ENCODE peak calls at places on chromosomes 3 and 15, in ten cellular contexts. C is transverse colon, I is breast epithelium, P is K562, R is esophagus muscularis mucosa, S is HepG2, A is stomach, N is H1, J is sigmoid colon, O is HCT116. K is an unnamed sample.

GRCh38 chr15:60531811-60532210 is 52.9 kb upstream of the ICE2 start:
- DNase-seq in A (no peak), I (no peak), S (no peak), J (no peak), R (no peak), C (no peak), O (no peak), P (no peak), N (no peak), K (no peak)

GRCh38 chr3:105944721-105945120 is 75.9 kb upstream of the CBLB start:
- DNase-seq in R (no peak), N (no peak), I (no peak), A (no peak), J (no peak), O (no peak), C (no peak), S (peak; percentile 4), P (no peak), K (no peak)

GRCh38 chr15:89382288-89382687 is 47.7 kb upstream of the POLG start:
- DNase-seq in J (no peak), I (no peak), S (no peak), R (no peak), O (no peak), A (no peak), P (no peak), N (no peak), C (no peak), K (no peak)

GRCh38 chr3:169558371-169558770 is 105.1 kb downstream of the MECOM start:
- DNase-seq in O (no peak), A (no peak), N (no peak), I (no peak), S (no peak), C (no peak), J (no peak), P (no peak), R (no peak), K (no peak)

GRCh38 chr15:58641660-58642059 is 107.8 kb downstream of the ADAM10 start:
- DNase-seq in I (no peak), C (no peak), O (no peak), S (no peak), J (no peak), A (no peak), P (no peak), R (no peak), N (no peak), K (no peak)

GRCh38 chr3:121998030-121998580 is 23.9 kb downstream of the ILDR1 start:
- DNase-seq in S (no peak), N (no peak), P (no peak), J (no peak), O (no peak), C (no peak), I (no peak), A (no peak), R (peak; percentile 50), K (no peak)

GRCh38 chr15:61997786-61998185 is 62.5 kb downstream of the VPS13C start:
- DNase-seq in N (no peak), P (no peak), A (no peak), O (no peak), J (no peak), S (no peak), R (no peak), C (no peak), I (no peak), K (no peak)

GRCh38 chr15:83892498-83892897 is 238.6 kb downstream of the ADAMTSL3 start:
- DNase-seq in J (no peak), P (no peak), N (no peak), C (no peak), S (no peak), R (no peak), A (no peak), O (no peak), I (no peak), K (no peak)

GRCh38 chr3:40187945-40188344 is 121.6 kb upstream of the EIF1B start:
- DNase-seq in O (no peak), P (no peak), A (no peak), N (peak; percentile 7), S (no peak), R (no peak), C (no peak), J (no peak), I (no peak), K (peak; percentile 15)

GRCh38 chr15:62899090-62899493 is 143.5 kb upstream of the TPM1 start:
- DNase-seq in J (peak; percentile 93), P (no peak), R (no peak), A (no peak), C (peak; percentile 55), O (no peak), S (peak; percentile 33), I (no peak), N (no peak), K (no peak)

GRCh38 chr15:75672646-75673425 is 25.1 kb downstream of the SNX33 start:
- DNase-seq in I (no peak), J (peak; percentile 87), O (no peak), A (peak; percentile 62), S (no peak), C (no peak), P (no peak), R (no peak), N (no peak), K (no peak)

GRCh38 chr3:101842245-101842934 is 6.9 kb upstream of the NFKBIZ start:
- DNase-seq in J (no peak), P (no peak), A (no peak), S (no peak), O (no peak), C (no peak), I (no peak), N (peak; percentile 52), R (no peak), K (no peak)

GRCh38 chr3:128321418-128321817 is 145.3 kb downstream of the DNAJB8 start:
- DNase-seq in P (no peak), O (no peak), C (no peak), N (no peak), A (peak; percentile 10), J (peak; percentile 21), S (no peak), R (no peak), I (no peak), K (no peak)

GRCh38 chr3:56025316-56025715 is 443.0 kb downstream of the ERC2 start:
- DNase-seq in C (no peak), R (no peak), O (no peak), I (no peak), J (no peak), N (no peak), S (no peak), A (peak; percentile 31), P (no peak), K (no peak)

GRCh38 chr3:122745365-122746021 is 48.1 kb downstream of the HSPBAP1 start:
- DNase-seq in C (no peak), S (no peak), N (no peak), O (no peak), A (no peak), R (no peak), P (no peak), I (no peak), J (no peak), K (no peak)

GRCh38 chr3:169772530-169772950 is 656 bp upstream of the MYNN start:
- DNase-seq in P (peak; percentile 27), O (peak; percentile 75), N (no peak), J (peak; percentile 91), A (peak; percentile 76), I (peak; percentile 67), S (peak; percentile 78), C (peak; percentile 78), R (peak; percentile 93), K (no peak)

GRCh38 chr3:36648241-36649034 is 115.9 kb downstream of the DCLK3 start:
- DNase-seq in I (no peak), R (no peak), N (no peak), O (peak; percentile 6), J (no peak), C (no peak), A (no peak), S (no peak), P (no peak), K (no peak)
- TF ChIP-seq POLR2AphosphoS5 in I (no peak), R (no peak), N (no peak), O (no peak), J (no peak), C (no peak), A (no peak), S (no peak), P (no peak), K (no peak)

DNA sequence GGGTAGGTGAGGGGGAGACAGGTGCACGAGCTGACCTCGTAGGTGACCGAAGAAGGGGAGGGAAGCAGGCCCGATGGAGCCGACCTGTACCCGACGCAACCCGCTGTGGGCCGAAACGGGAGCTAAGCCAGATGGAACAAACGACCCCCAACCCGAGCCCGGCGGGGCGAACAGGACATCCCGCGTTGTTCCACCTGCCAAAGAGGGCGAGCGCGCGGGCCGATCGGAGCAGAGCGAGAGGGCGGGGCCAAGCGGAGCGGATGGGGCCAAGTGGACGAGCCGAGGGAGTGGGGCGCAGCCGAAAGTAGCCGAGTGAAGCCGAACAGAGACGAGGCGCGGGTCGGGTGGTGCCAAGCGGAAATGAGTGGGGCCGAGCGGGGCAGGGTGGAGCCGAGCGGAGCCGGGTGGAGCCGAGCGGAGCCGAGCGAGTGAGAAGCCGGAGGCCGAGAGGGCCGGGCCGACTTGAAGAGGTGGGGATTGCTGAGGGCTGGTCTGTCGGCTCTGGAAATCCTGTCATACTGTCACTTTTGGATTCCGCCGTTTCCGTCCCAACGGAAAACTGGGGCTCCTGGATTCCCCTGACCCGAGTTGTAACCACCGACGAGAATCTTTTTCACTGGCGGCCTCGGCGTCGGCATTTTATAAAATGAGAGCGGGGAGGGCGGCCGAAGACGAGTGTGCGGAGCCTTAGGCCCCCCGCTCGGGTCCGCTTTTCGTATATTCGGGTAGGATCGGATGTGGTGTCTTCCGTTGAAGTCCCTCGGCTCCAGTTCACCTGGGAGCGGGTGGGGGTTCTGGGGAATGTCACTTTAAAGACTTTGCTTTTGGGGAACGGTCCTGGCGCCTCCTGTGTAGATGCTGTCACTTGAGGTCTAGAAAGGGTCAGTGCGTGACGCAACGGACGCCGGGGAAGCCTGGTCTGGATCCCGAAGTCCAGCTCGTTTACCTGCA is 15.6 kb upstream of the WNT7A start:
- DNase-seq in J (peak; percentile 97), R (peak; percentile 98), A (peak; percentile 96), O (peak; percentile 77), S (peak; percentile 69), P (peak; percentile 95), C (peak; percentile 96), N (peak; percentile 98), I (peak; percentile 96), K (peak; percentile 72)
- TF ChIP-seq POLR2A in J (peak; percentile 85), R (peak; percentile 38), A (no peak), O (no peak), S (no peak), P (peak; percentile 66), C (peak; percentile 70), N (no peak), I (peak; percentile 60), K (no peak)

GRCh38 chr3:134617608-134618472 is 33.0 kb downstream of the KY start:
- DNase-seq in I (no peak), N (peak; percentile 39), O (no peak), R (no peak), S (no peak), A (peak; percentile 21), J (no peak), P (no peak), C (no peak), K (no peak)
- TF ChIP-seq POLR2AphosphoS5 in I (no peak), N (no peak), O (no peak), R (no peak), S (no peak), A (no peak), J (no peak), P (no peak), C (no peak), K (no peak)

DNA sequence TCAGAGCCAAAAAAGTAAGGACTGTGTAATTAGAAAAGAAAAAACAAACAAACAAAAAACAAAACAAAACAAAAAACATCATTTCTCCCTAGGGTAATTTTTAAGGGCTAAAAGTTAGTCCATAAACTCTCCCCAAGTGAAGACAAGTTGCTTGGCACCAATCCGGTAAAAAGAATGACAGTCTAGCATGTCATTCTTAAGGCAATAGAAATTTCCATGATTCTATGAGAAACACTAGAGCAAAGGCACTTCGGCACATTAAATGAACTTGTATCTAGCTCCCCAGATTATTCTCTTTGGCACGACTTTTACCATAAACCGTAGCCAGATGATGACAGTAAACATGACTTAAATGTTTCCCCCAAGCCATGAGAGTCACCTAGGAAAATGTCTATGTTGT is 10.1 kb downstream of the COL8A1 start:
- DNase-seq in P (no peak), O (no peak), N (no peak), A (no peak), R (no peak), J (no peak), S (no peak), I (no peak), C (no peak), K (no peak)
- TF ChIP-seq POLR2A in P (no peak), O (no peak), N (no peak), A (no peak), R (no peak), J (no peak), S (no peak), I (no peak), C (no peak), K (no peak)

K was measured in GM12892.